ENCODE peak calls at places on chromosomes 16 and 17, in nine cellular contexts. Z is dermis blood vessel endothelial cell; M is T1000; N is activated CD4-positive, CD25-positive, alpha-beta regulatory T cell treated with anti-CD3 and anti-CD28 coated beads, Interleukin-2, amount 50 U/mL, for 16 hours; L is cardiac muscle cell; V is activated naive CD4-positive, alpha-beta T cell; X is activated CD4-positive, alpha-beta T cell treated with anti-CD3 and anti-CD28 coated beads for 4 hours; B is HEK293T; U is AG20443. G is an unnamed sample.

GRCh38 chr17:48954300-48954755 is 9.7 kb upstream of the SNF8 start:
- DNase-seq in V (no peak), B (peak), L (peak), X (no peak), N (no peak), Z (peak), U (peak), M (no peak), G (peak)

GRCh38 chr16:46836521-46837292 is 5.7 kb upstream of the C16orf87 start:
- DNase-seq in V (no peak), Z (no peak), U (no peak), B (no peak), M (no peak), N (no peak), L (no peak), X (no peak), G (no peak)

GRCh38 chr16:49049191-49049590 is 232.4 kb downstream of the CBLN1 start:
- DNase-seq in L (no peak), N (no peak), M (no peak), B (no peak), Z (no peak), V (no peak), U (no peak), X (no peak), G (no peak)

GRCh38 chr17:57440522-57441269 is 184.4 kb downstream of the MSI2 start:
- DNase-seq in X (peak), L (peak), V (peak), B (peak), M (peak), U (peak), Z (peak), N (peak), G (peak)

GRCh38 chr17:45233423-45233924 is 11.8 kb downstream of the FMNL1 start:
- DNase-seq in L (no peak), Z (no peak), M (no peak), N (no peak), X (no peak), B (no peak), U (no peak), V (no peak), G (no peak)

GRCh38 chr17:42027540-42027889 is 7.6 kb downstream of the NKIRAS2 start:
- DNase-seq in X (no peak), U (no peak), L (no peak), B (no peak), N (no peak), Z (no peak), V (no peak), M (no peak), G (no peak)

GRCh38 chr16:46721885-46722284 is 26.3 kb downstream of the MYLK3 start:
- DNase-seq in Z (no peak), M (no peak), L (no peak), U (no peak), X (no peak), B (no peak), V (no peak), N (no peak), G (no peak)

GRCh38 chr16:17070882-17071592 is 399.7 kb downstream of the XYLT1 start:
- DNase-seq in X (peak), U (no peak), V (peak), Z (no peak), M (no peak), B (no peak), L (peak), N (peak), G (no peak)

GRCh38 chr17:21452377-21453143 is 76.4 kb downstream of the KCNJ12 start:
- DNase-seq in M (no peak), V (peak), X (peak), U (peak), Z (peak), N (no peak), L (peak), B (peak), G (peak)

GRCh38 chr16:88382491-88383400 is at the start of gene ZNF469:
- DNase-seq in X (no peak), L (peak), M (peak), N (no peak), B (peak), U (peak), Z (peak), V (no peak), G (peak)

GRCh38 chr16:78396673-78397072 is 297.2 kb downstream of the WWOX start:
- DNase-seq in U (no peak), L (no peak), V (no peak), Z (no peak), X (no peak), N (no peak), M (no peak), B (no peak), G (no peak)

GRCh38 chr17:35801583-35802224 is 6.3 kb upstream of the MMP28 start:
- DNase-seq in U (peak), X (no peak), B (no peak), L (peak), M (no peak), N (no peak), Z (peak), V (peak), G (peak)

GRCh38 chr17:4986403-4986802 is 1.1 kb downstream of the CAMTA2 start:
- DNase-seq in Z (peak), N (no peak), L (no peak), V (no peak), B (no peak), X (no peak), M (no peak), U (no peak), G (peak)

GRCh38 chr17:35786941-35787432 is 8.5 kb downstream of the MMP28 start:
- DNase-seq in N (no peak), V (no peak), Z (no peak), X (no peak), M (peak), L (peak), U (peak), B (no peak), G (no peak)

GRCh38 chr16:49471038-49471727 is 97.6 kb downstream of the C16orf78 start:
- DNase-seq in V (no peak), X (no peak), Z (no peak), L (no peak), M (no peak), N (no peak), U (no peak), B (no peak), G (no peak)

GRCh38 chr16:21302454-21302853 is 24.4 kb upstream of the CRYM start:
- DNase-seq in Z (no peak), N (no peak), X (no peak), V (no peak), L (no peak), U (no peak), B (no peak), M (no peak), G (no peak)

GRCh38 chr16:12539185-12539929 is 264.3 kb downstream of the CPPED1 start:
- DNase-seq in L (no peak), X (no peak), B (no peak), N (no peak), U (peak), V (no peak), Z (no peak), M (no peak), G (peak)

GRCh38 chr17:3956558-3956957 is 7.7 kb downstream of the ATP2A3 start:
- DNase-seq in M (no peak), U (no peak), N (no peak), B (no peak), Z (no peak), X (no peak), V (no peak), L (no peak), G (no peak)

GRCh38 chr16:88787579-88788314 is 2.7 kb upstream of the PIEZO1 start:
- DNase-seq in B (no peak), Z (no peak), V (no peak), U (no peak), X (no peak), L (no peak), M (no peak), N (no peak), G (no peak)

GRCh38 chr16:1078579-1079021 is 6.1 kb downstream of the SSTR5 start:
- DNase-seq in V (no peak), Z (peak), X (no peak), L (no peak), B (no peak), N (no peak), M (no peak), U (peak), G (peak)